ENCODE peak calls at places on chromosomes 7 and 10, in eight cellular contexts. I, U, W, L, H, R, J and Y are unnamed samples.

GRCh38 chr10:5188358-5188757 is 3.4 kb upstream of the AKR1C8 start:
- DNase-seq in I (no peak), U (no peak), W (no peak), L (no peak), H (no peak), R (no peak), J (no peak), Y (peak; percentile 11)

GRCh38 chr7:12674861-12675260 is 12.6 kb upstream of the ARL4A start:
- DNase-seq in I (peak; percentile 79), U (peak; percentile 70), W (peak; percentile 41), L (peak; percentile 29), H (no peak), R (peak; percentile 8), J (no peak), Y (peak; percentile 41)

GRCh38 chr10:91782539-91782938 is 15.7 kb upstream of the TNKS2 start:
- DNase-seq in I (no peak), U (no peak), W (no peak), L (no peak), H (no peak), R (no peak), J (no peak), Y (no peak)

GRCh38 chr7:158766570-158767281 is 62.1 kb upstream of the NCAPG2 start:
- DNase-seq in I (no peak), U (no peak), W (no peak), L (no peak), H (no peak), R (no peak), J (no peak), Y (no peak)

GRCh38 chr7:129258649-129259389 is 34.0 kb downstream of the AHCYL2 start:
- DNase-seq in I (no peak), U (peak; percentile 95), W (no peak), L (no peak), H (no peak), R (no peak), J (no peak), Y (peak; percentile 93)

GRCh38 chr7:135117096-135117495 is 30.8 kb upstream of the TMEM140 start:
- DNase-seq in I (no peak), U (no peak), W (no peak), L (no peak), H (no peak), R (no peak), J (no peak), Y (no peak)

GRCh38 chr10:23095966-23096813 is 811 bp downstream of the MSRB2 start:
- DNase-seq in I (peak; percentile 69), U (peak; percentile 49), W (peak; percentile 34), L (peak; percentile 48), H (peak; percentile 16), R (no peak), J (peak; percentile 5), Y (peak; percentile 54)

GRCh38 chr7:99489235-99489634 is 10.8 kb downstream of the ZNF394 start:
- DNase-seq in I (no peak), U (no peak), W (no peak), L (no peak), H (no peak), R (no peak), J (no peak), Y (no peak)

GRCh38 chr7:9785211-9785610 is 1188.5 kb upstream of the PHF14 start:
- DNase-seq in I (no peak), U (no peak), W (no peak), L (no peak), H (no peak), R (no peak), J (no peak), Y (no peak)

GRCh38 chr7:100711369-100711768 is 5.4 kb downstream of the POP7 start:
- DNase-seq in I (no peak), U (no peak), W (no peak), L (no peak), H (no peak), R (no peak), J (no peak), Y (no peak)

GRCh38 chr10:77566914-77567566 is 70.6 kb downstream of the KCNMA1 start:
- DNase-seq in I (peak; percentile 33), U (no peak), W (no peak), L (no peak), H (no peak), R (no peak), J (no peak), Y (no peak)

GRCh38 chr10:6721964-6722615 is 142.0 kb upstream of the PRKCQ start:
- DNase-seq in I (peak; percentile 92), U (peak; percentile 55), W (peak; percentile 81), L (no peak), H (peak; percentile 50), R (no peak), J (peak; percentile 81), Y (no peak)

GRCh38 chr7:152133804-152134203 is 108.3 kb downstream of the GALNT11 start:
- DNase-seq in I (no peak), U (no peak), W (no peak), L (no peak), H (no peak), R (no peak), J (no peak), Y (no peak)

GRCh38 chr10:59227136-59227673 is 50.8 kb downstream of the PHYHIPL start:
- DNase-seq in I (no peak), U (peak; percentile 12), W (no peak), L (no peak), H (no peak), R (no peak), J (no peak), Y (peak; percentile 13)

GRCh38 chr7:46059308-46060020 is 138.4 kb upstream of the IGFBP3 start:
- DNase-seq in I (peak; percentile 50), U (no peak), W (no peak), L (no peak), H (no peak), R (no peak), J (no peak), Y (no peak)

GRCh38 chr7:22586101-22586805 is 86.3 kb upstream of the STEAP1B start:
- DNase-seq in I (no peak), U (no peak), W (no peak), L (no peak), H (no peak), R (no peak), J (no peak), Y (no peak)

GRCh38 chr10:51905050-51905449 is 205.7 kb upstream of the CSTF2T start:
- DNase-seq in I (no peak), U (no peak), W (no peak), L (no peak), H (no peak), R (no peak), J (no peak), Y (no peak)

GRCh38 chr7:12458520-12459131 is 55.0 kb upstream of the VWDE start:
- DNase-seq in I (peak; percentile 58), U (peak; percentile 70), W (peak; percentile 57), L (no peak), H (peak; percentile 17), R (no peak), J (no peak), Y (peak; percentile 49)

GRCh38 chr7:110573862-110574528 is 516.9 kb upstream of the LRRN3 start:
- DNase-seq in I (no peak), U (peak; percentile 20), W (peak; percentile 81), L (no peak), H (peak; percentile 10), R (no peak), J (peak; percentile 79), Y (no peak)

GRCh38 chr7:99373086-99374066 is 1.2 kb upstream of the ARPC1B start:
- DNase-seq in I (no peak), U (no peak), W (no peak), L (no peak), H (no peak), R (no peak), J (no peak), Y (no peak)

GRCh38 chr10:60025279-60025678 is 118.9 kb upstream of the CCDC6 start:
- DNase-seq in I (no peak), U (no peak), W (no peak), L (no peak), H (no peak), R (no peak), J (no peak), Y (no peak)

GRCh38 chr10:119306514-119306951 is 99.2 kb downstream of the GRK5 start:
- DNase-seq in I (no peak), U (no peak), W (no peak), L (peak; percentile 76), H (peak; percentile 40), R (peak; percentile 68), J (no peak), Y (no peak)

GRCh38 chr10:15461353-15462108 is 90.4 kb upstream of the FAM171A1 start:
- DNase-seq in I (peak; percentile 59), U (no peak), W (peak; percentile 69), L (peak; percentile 18), H (no peak), R (no peak), J (no peak), Y (no peak)

GRCh38 chr10:1123198-1123597 is 67.0 kb downstream of the WDR37 start:
- DNase-seq in I (peak; percentile 76), U (peak; percentile 16), W (no peak), L (no peak), H (no peak), R (no peak), J (no peak), Y (no peak)
- H3K36me3 ChIP-seq in I (peaks cover 24% of the 10 kb centered on the region), U (no peaks in the 10 kb centered on the region), W (peaks cover 54% of the 10 kb centered on the region), L (peaks cover 29% of the 10 kb centered on the region), H (no peaks in the 10 kb centered on the region), R (peaks cover 86% of the 10 kb centered on the region), J (peaks cover 1% of the 10 kb centered on the region), Y (no peaks in the 10 kb centered on the region)

DNA sequence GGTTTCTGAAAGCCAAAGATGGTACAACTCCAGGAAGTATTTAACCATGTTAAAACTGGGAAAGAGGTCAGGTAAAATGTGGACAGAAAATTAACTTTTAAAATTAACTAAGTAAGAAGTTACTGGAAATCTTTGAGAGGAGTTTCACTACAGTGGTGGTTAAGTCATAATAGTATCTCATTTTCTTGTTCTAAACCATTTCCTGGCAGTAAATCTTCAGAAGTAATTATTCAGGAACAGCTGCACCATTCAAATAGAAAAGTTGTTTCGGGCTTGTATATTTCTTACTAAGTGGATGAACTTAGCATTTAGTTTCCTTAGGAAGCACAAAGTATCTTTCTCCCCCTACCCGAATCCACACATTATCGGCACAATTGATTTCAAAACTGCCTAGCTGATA is 27.1 kb downstream of the COPG2 start:
- DNase-seq in I (no peak), U (peak; percentile 44), W (no peak), L (no peak), H (no peak), R (no peak), J (no peak), Y (no peak)
- H3K36me3 ChIP-seq in I (peaks cover 7% of the 10 kb centered on the region), U (no peaks in the 10 kb centered on the region), W (no peaks in the 10 kb centered on the region), L (no peaks in the 10 kb centered on the region), H (peaks cover 10% of the 10 kb centered on the region), R (peaks cover 4% of the 10 kb centered on the region), J (no peaks in the 10 kb centered on the region), Y (peaks cover 21% of the 10 kb centered on the region)

GRCh38 chr10:80161321-80162084 is 29.0 kb downstream of the PLAC9 start:
- DNase-seq in I (peak; percentile 27), U (peak; percentile 62), W (no peak), L (no peak), H (no peak), R (no peak), J (no peak), Y (peak; percentile 62)
- H3K36me3 ChIP-seq in I (peaks cover 11% of the 10 kb centered on the region), U (peaks cover 22% of the 10 kb centered on the region), W (peaks cover 87% of the 10 kb centered on the region), L (peaks cover 40% of the 10 kb centered on the region), H (peaks cover 48% of the 10 kb centered on the region), R (peaks cover 100% of the 10 kb centered on the region), J (peaks cover 3% of the 10 kb centered on the region), Y (no peaks in the 10 kb centered on the region)

DNA sequence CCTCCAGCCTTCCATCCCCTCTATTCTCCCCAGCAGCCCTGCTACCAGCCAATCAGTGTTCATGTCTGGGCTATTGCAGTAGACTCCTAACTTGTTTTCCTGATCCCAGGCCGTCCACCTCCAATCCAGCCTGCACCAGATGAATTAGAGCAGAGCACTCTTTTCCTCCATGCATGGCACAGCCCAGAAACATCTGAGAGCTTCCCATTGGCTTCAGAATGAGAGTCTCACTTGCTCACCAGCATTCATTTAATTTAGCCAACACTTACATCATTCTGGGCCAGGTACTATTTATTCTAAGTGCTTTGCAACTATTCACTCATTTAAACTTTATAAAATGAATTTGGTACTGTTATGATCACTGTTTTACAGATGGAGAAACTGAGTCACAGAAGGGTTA is 51.4 kb upstream of the DUSP5 start:
- DNase-seq in I (no peak), U (no peak), W (no peak), L (no peak), H (no peak), R (no peak), J (no peak), Y (no peak)
- H3K36me3 ChIP-seq in I (no peaks in the 10 kb centered on the region), U (no peaks in the 10 kb centered on the region), W (no peaks in the 10 kb centered on the region), L (no peaks in the 10 kb centered on the region), H (no peaks in the 10 kb centered on the region), R (no peaks in the 10 kb centered on the region), J (no peaks in the 10 kb centered on the region), Y (no peaks in the 10 kb centered on the region)